ENCODE peak calls at places on chromosomes 3 and 15, in nine cellular contexts. One of them, this sample, is unnamed.

GRCh38 chr3:126714296-126714900 is 10.4 kb downstream of the CHCHD6 start:
- DNase-seq in ovary: no peak
- DNase-seq in breast epithelium: no peak
- DNase-seq in right lobe of liver: no peak
- DNase-seq in heart left ventricle: no peak
- DNase-seq in body of pancreas: no peak
- DNase-seq in esophagus muscularis mucosa: peak; percentile 24
- DNase-seq in uterus: no peak
- DNase-seq in tibial nerve: no peak
- DNase-seq in this sample: no peak

GRCh38 chr3:24881239-24881638 is 386.6 kb upstream of the THRB start:
- DNase-seq in ovary: no peak
- DNase-seq in breast epithelium: no peak
- DNase-seq in right lobe of liver: no peak
- DNase-seq in heart left ventricle: no peak
- DNase-seq in body of pancreas: no peak
- DNase-seq in esophagus muscularis mucosa: no peak
- DNase-seq in uterus: no peak
- DNase-seq in tibial nerve: no peak
- DNase-seq in this sample: no peak

GRCh38 chr3:38627956-38628355 is 21.5 kb downstream of the SCN5A start:
- DNase-seq in ovary: no peak
- DNase-seq in breast epithelium: no peak
- DNase-seq in right lobe of liver: no peak
- DNase-seq in heart left ventricle: no peak
- DNase-seq in body of pancreas: no peak
- DNase-seq in esophagus muscularis mucosa: no peak
- DNase-seq in uterus: no peak
- DNase-seq in tibial nerve: no peak
- DNase-seq in this sample: no peak

GRCh38 chr3:106215047-106215446 is 346.2 kb upstream of the CBLB start:
- DNase-seq in ovary: no peak
- DNase-seq in breast epithelium: no peak
- DNase-seq in right lobe of liver: no peak
- DNase-seq in heart left ventricle: no peak
- DNase-seq in body of pancreas: no peak
- DNase-seq in esophagus muscularis mucosa: no peak
- DNase-seq in uterus: no peak
- DNase-seq in tibial nerve: no peak
- DNase-seq in this sample: no peak

GRCh38 chr3:129282727-129283327 is 4.2 kb downstream of the HMCES start:
- DNase-seq in ovary: no peak
- DNase-seq in breast epithelium: no peak
- DNase-seq in right lobe of liver: no peak
- DNase-seq in heart left ventricle: no peak
- DNase-seq in body of pancreas: no peak
- DNase-seq in esophagus muscularis mucosa: no peak
- DNase-seq in uterus: no peak
- DNase-seq in tibial nerve: no peak
- DNase-seq in this sample: no peak

GRCh38 chr15:96047255-96047931 is 283.1 kb upstream of the NR2F2 start:
- DNase-seq in ovary: no peak
- DNase-seq in breast epithelium: no peak
- DNase-seq in right lobe of liver: no peak
- DNase-seq in heart left ventricle: no peak
- DNase-seq in body of pancreas: no peak
- DNase-seq in esophagus muscularis mucosa: peak; percentile 68
- DNase-seq in uterus: peak; percentile 36
- DNase-seq in tibial nerve: no peak
- DNase-seq in this sample: no peak

GRCh38 chr3:143726727-143727126 is 121.5 kb downstream of the SLC9A9 start:
- DNase-seq in ovary: no peak
- DNase-seq in breast epithelium: no peak
- DNase-seq in right lobe of liver: no peak
- DNase-seq in heart left ventricle: no peak
- DNase-seq in body of pancreas: no peak
- DNase-seq in esophagus muscularis mucosa: no peak
- DNase-seq in uterus: no peak
- DNase-seq in tibial nerve: no peak
- DNase-seq in this sample: no peak

GRCh38 chr15:97563516-97563915 is 397.0 kb upstream of the ARRDC4 start:
- DNase-seq in ovary: no peak
- DNase-seq in breast epithelium: no peak
- DNase-seq in right lobe of liver: no peak
- DNase-seq in heart left ventricle: no peak
- DNase-seq in body of pancreas: no peak
- DNase-seq in esophagus muscularis mucosa: no peak
- DNase-seq in uterus: no peak
- DNase-seq in tibial nerve: no peak
- DNase-seq in this sample: no peak

GRCh38 chr3:187689984-187690383 is 12.4 kb downstream of the RTP2 start:
- DNase-seq in ovary: no peak
- DNase-seq in breast epithelium: no peak
- DNase-seq in right lobe of liver: no peak
- DNase-seq in heart left ventricle: no peak
- DNase-seq in body of pancreas: no peak
- DNase-seq in esophagus muscularis mucosa: no peak
- DNase-seq in uterus: no peak
- DNase-seq in tibial nerve: no peak
- DNase-seq in this sample: no peak

GRCh38 chr15:98651581-98652220 is 3.4 kb downstream of the IGF1R start:
- DNase-seq in ovary: no peak
- DNase-seq in breast epithelium: no peak
- DNase-seq in right lobe of liver: no peak
- DNase-seq in heart left ventricle: no peak
- DNase-seq in body of pancreas: no peak
- DNase-seq in esophagus muscularis mucosa: no peak
- DNase-seq in uterus: no peak
- DNase-seq in tibial nerve: peak; percentile 4
- DNase-seq in this sample: no peak

GRCh38 chr15:50219820-50220219 is 37.8 kb downstream of the SLC27A2 start:
- DNase-seq in ovary: no peak
- DNase-seq in breast epithelium: no peak
- DNase-seq in right lobe of liver: no peak
- DNase-seq in heart left ventricle: no peak
- DNase-seq in body of pancreas: no peak
- DNase-seq in esophagus muscularis mucosa: no peak
- DNase-seq in uterus: no peak
- DNase-seq in tibial nerve: no peak
- DNase-seq in this sample: no peak

GRCh38 chr3:7787871-7788828 is 713.5 kb upstream of the LMCD1 start:
- DNase-seq in ovary: no peak
- DNase-seq in breast epithelium: no peak
- DNase-seq in right lobe of liver: no peak
- DNase-seq in heart left ventricle: no peak
- DNase-seq in body of pancreas: no peak
- DNase-seq in esophagus muscularis mucosa: no peak
- DNase-seq in uterus: no peak
- DNase-seq in tibial nerve: no peak
- DNase-seq in this sample: no peak

GRCh38 chr15:29021901-29022300 is 136.1 kb downstream of the APBA2 start:
- DNase-seq in ovary: no peak
- DNase-seq in breast epithelium: no peak
- DNase-seq in right lobe of liver: no peak
- DNase-seq in heart left ventricle: no peak
- DNase-seq in body of pancreas: no peak
- DNase-seq in esophagus muscularis mucosa: no peak
- DNase-seq in uterus: no peak
- DNase-seq in tibial nerve: no peak
- DNase-seq in this sample: no peak

GRCh38 chr3:103712320-103713008 is 1277.6 kb downstream of the ZPLD1 start:
- DNase-seq in ovary: no peak
- DNase-seq in breast epithelium: no peak
- DNase-seq in right lobe of liver: no peak
- DNase-seq in heart left ventricle: no peak
- DNase-seq in body of pancreas: no peak
- DNase-seq in esophagus muscularis mucosa: no peak
- DNase-seq in uterus: no peak
- DNase-seq in tibial nerve: no peak
- DNase-seq in this sample: no peak

GRCh38 chr3:102530443-102531195 is 95.8 kb downstream of the ZPLD1 start:
- DNase-seq in ovary: no peak
- DNase-seq in breast epithelium: no peak
- DNase-seq in right lobe of liver: no peak
- DNase-seq in heart left ventricle: no peak
- DNase-seq in body of pancreas: no peak
- DNase-seq in esophagus muscularis mucosa: no peak
- DNase-seq in uterus: no peak
- DNase-seq in tibial nerve: no peak
- DNase-seq in this sample: no peak

GRCh38 chr3:188827593-188827992 is 344.2 kb upstream of the TPRG1 start:
- DNase-seq in ovary: no peak
- DNase-seq in breast epithelium: no peak
- DNase-seq in right lobe of liver: no peak
- DNase-seq in heart left ventricle: no peak
- DNase-seq in body of pancreas: no peak
- DNase-seq in esophagus muscularis mucosa: no peak
- DNase-seq in uterus: no peak
- DNase-seq in tibial nerve: no peak
- DNase-seq in this sample: no peak

GRCh38 chr3:187165144-187165543 is 25.8 kb upstream of the RPL39L start:
- DNase-seq in ovary: no peak
- DNase-seq in breast epithelium: no peak
- DNase-seq in right lobe of liver: no peak
- DNase-seq in heart left ventricle: no peak
- DNase-seq in body of pancreas: peak; percentile 51
- DNase-seq in esophagus muscularis mucosa: no peak
- DNase-seq in uterus: peak; percentile 42
- DNase-seq in tibial nerve: peak; percentile 62
- DNase-seq in this sample: no peak

GRCh38 chr15:100596792-100597191 is 5.2 kb downstream of the LINS1 start:
- DNase-seq in ovary: no peak
- DNase-seq in breast epithelium: no peak
- DNase-seq in right lobe of liver: no peak
- DNase-seq in heart left ventricle: peak; percentile 56
- DNase-seq in body of pancreas: no peak
- DNase-seq in esophagus muscularis mucosa: no peak
- DNase-seq in uterus: no peak
- DNase-seq in tibial nerve: no peak
- DNase-seq in this sample: no peak
- H3K4me3 ChIP-seq in ovary: no peak overlapping the region
- H3K4me3 ChIP-seq in breast epithelium: peak overlapping the region; percentile 34
- H3K4me3 ChIP-seq in right lobe of liver: no peak overlapping the region
- H3K4me3 ChIP-seq in heart left ventricle: no peak overlapping the region
- H3K4me3 ChIP-seq in body of pancreas: no peak overlapping the region
- H3K4me3 ChIP-seq in esophagus muscularis mucosa: no peak overlapping the region
- H3K4me3 ChIP-seq in uterus: no peak overlapping the region
- H3K4me3 ChIP-seq in tibial nerve: no peak overlapping the region
- H3K4me3 ChIP-seq in this sample: no peak overlapping the region

GRCh38 chr3:30343067-30343831 is 263.2 kb upstream of the TGFBR2 start:
- DNase-seq in ovary: no peak
- DNase-seq in breast epithelium: no peak
- DNase-seq in right lobe of liver: no peak
- DNase-seq in heart left ventricle: no peak
- DNase-seq in body of pancreas: no peak
- DNase-seq in esophagus muscularis mucosa: no peak
- DNase-seq in uterus: no peak
- DNase-seq in tibial nerve: no peak
- DNase-seq in this sample: no peak
- TF ChIP-seq POLR2A in ovary: no peak
- TF ChIP-seq POLR2A in breast epithelium: no peak
- TF ChIP-seq POLR2A in right lobe of liver: no peak
- TF ChIP-seq POLR2A in heart left ventricle: no peak
- TF ChIP-seq POLR2A in body of pancreas: no peak
- TF ChIP-seq POLR2A in esophagus muscularis mucosa: no peak
- TF ChIP-seq POLR2A in uterus: no peak
- TF ChIP-seq POLR2A in tibial nerve: no peak
- TF ChIP-seq POLR2A in this sample: no peak

DNA sequence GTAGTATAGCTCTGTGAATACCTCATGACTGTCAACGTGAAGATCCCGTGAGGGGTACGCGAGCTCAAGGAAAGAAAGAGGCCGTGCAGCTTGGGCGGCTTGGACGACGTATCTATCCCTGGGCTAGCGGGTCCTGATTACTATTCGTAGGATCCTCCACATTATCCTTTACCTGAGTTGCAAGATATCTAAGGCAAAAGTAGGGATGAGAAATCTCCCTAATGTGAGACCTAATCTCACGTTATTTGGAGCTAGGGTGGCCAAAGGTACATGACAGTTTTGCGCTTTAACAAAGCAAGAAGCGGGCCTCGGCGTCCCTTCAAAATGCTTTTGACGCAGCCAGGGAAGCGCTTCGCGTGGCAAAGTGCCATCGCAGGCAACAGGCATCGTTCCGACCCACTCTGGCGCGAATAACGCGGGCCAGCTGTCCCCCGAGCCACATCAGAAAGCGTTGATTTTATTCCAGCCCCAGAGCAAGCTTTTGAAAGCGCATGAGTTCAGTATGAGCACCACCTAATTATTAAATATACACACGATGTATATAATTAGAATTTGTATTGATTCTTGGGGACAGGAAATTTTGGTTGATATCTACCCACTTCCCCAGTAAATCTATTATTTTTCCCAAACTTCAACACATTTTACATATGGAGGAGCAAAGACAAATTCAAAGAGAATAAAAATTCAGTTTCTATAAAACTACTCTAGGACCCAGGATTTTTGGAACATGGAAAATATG is 2.5 kb upstream of the EOMES start:
- DNase-seq in ovary: no peak
- DNase-seq in breast epithelium: no peak
- DNase-seq in right lobe of liver: no peak
- DNase-seq in heart left ventricle: no peak
- DNase-seq in body of pancreas: no peak
- DNase-seq in esophagus muscularis mucosa: no peak
- DNase-seq in uterus: no peak
- DNase-seq in tibial nerve: no peak
- DNase-seq in this sample: no peak
- H3K4me3 ChIP-seq in ovary: no peak overlapping the region
- H3K4me3 ChIP-seq in breast epithelium: no peak overlapping the region
- H3K4me3 ChIP-seq in right lobe of liver: no peak overlapping the region
- H3K4me3 ChIP-seq in heart left ventricle: no peak overlapping the region
- H3K4me3 ChIP-seq in body of pancreas: no peak overlapping the region
- H3K4me3 ChIP-seq in esophagus muscularis mucosa: no peak overlapping the region
- H3K4me3 ChIP-seq in uterus: no peak overlapping the region
- H3K4me3 ChIP-seq in tibial nerve: no peak overlapping the region
- H3K4me3 ChIP-seq in this sample: no peak overlapping the region

DNA sequence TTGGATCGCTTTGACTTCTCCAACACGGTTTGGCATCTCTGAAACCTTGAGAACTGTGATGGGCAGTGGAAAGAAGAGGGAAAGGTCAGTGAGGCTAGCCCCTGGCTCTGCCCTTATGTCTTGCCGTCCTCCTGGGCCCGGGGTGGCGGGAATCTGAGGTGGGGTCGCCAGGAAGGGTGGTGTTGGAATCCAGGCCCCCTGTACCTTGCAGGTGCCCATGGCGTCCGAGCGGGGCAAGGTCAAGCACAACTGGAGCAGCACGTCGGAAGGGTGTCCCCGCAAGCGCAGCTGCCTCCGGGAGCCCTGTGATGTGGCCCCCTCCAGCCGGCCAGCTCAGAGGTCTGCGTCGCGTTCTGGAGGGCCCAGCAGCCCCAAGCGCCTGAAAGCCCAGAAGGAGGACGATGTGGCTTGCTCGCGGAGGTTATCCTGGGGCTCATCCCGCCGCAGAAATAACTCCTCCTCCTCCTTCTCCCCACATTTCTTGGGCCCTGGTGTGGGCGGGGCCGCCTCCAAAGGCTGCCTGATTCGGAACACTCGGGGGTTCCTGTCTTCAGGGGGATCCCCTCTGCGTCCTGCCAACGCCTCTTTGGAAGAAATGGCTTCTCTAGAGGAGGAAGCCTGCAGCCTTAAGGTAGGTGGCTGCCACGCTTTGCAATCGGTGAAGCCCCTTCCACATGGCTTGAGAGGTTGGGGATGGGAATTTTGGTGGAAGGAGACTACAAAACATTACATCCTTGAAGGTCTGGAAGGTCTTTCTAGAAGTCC is 907 bp downstream of the TATDN2 start:
- DNase-seq in ovary: peak; percentile 52
- DNase-seq in breast epithelium: no peak
- DNase-seq in right lobe of liver: peak; percentile 51
- DNase-seq in heart left ventricle: no peak
- DNase-seq in body of pancreas: peak; percentile 21
- DNase-seq in esophagus muscularis mucosa: no peak
- DNase-seq in uterus: no peak
- DNase-seq in tibial nerve: no peak
- DNase-seq in this sample: peak; percentile 86
- TF ChIP-seq POLR2A in ovary: no peak
- TF ChIP-seq POLR2A in breast epithelium: no peak
- TF ChIP-seq POLR2A in right lobe of liver: no peak
- TF ChIP-seq POLR2A in heart left ventricle: no peak
- TF ChIP-seq POLR2A in body of pancreas: no peak
- TF ChIP-seq POLR2A in esophagus muscularis mucosa: no peak
- TF ChIP-seq POLR2A in uterus: no peak
- TF ChIP-seq POLR2A in tibial nerve: no peak
- TF ChIP-seq POLR2A in this sample: no peak